ENCODE peak calls at places on chromosomes 4 and X, in nine cellular contexts. One of them, this sample, is unnamed.

GRCh38 chr4:169410839-169411770 is 140.3 kb upstream of the SH3RF1 start:
- DNase-seq in NCI-H187: no peak
- DNase-seq in left colon: no peak
- DNase-seq in stimulated activated CD4-positive, alpha-beta T cell treated with anti-CD3 and anti-CD28 coated beads, Interleukin-1b, Interleukin-23, amount 100 ng/mL, for 24 hours: peak
- DNase-seq in small intestine: peak
- DNase-seq in heart right ventricle: peak
- DNase-seq in NCI-H774: no peak
- DNase-seq in NCI-H1930: no peak
- DNase-seq in cardiac fibroblast: peak
- DNase-seq in this sample: no peak

GRCh38 chr4:120043828-120044227 is 22.8 kb downstream of the MAD2L1 start:
- DNase-seq in NCI-H187: no peak
- DNase-seq in left colon: no peak
- DNase-seq in stimulated activated CD4-positive, alpha-beta T cell treated with anti-CD3 and anti-CD28 coated beads, Interleukin-1b, Interleukin-23, amount 100 ng/mL, for 24 hours: no peak
- DNase-seq in small intestine: peak
- DNase-seq in heart right ventricle: no peak
- DNase-seq in NCI-H774: no peak
- DNase-seq in NCI-H1930: no peak
- DNase-seq in cardiac fibroblast: no peak
- DNase-seq in this sample: no peak

GRCh38 chr4:158315706-158316105 is 105.4 kb downstream of the TMEM144 start:
- DNase-seq in NCI-H187: no peak
- DNase-seq in left colon: no peak
- DNase-seq in stimulated activated CD4-positive, alpha-beta T cell treated with anti-CD3 and anti-CD28 coated beads, Interleukin-1b, Interleukin-23, amount 100 ng/mL, for 24 hours: no peak
- DNase-seq in small intestine: no peak
- DNase-seq in heart right ventricle: no peak
- DNase-seq in NCI-H774: no peak
- DNase-seq in NCI-H1930: no peak
- DNase-seq in cardiac fibroblast: peak
- DNase-seq in this sample: no peak

GRCh38 chr4:148574502-148574901 is 132.3 kb upstream of the NR3C2 start:
- DNase-seq in NCI-H187: no peak
- DNase-seq in left colon: no peak
- DNase-seq in stimulated activated CD4-positive, alpha-beta T cell treated with anti-CD3 and anti-CD28 coated beads, Interleukin-1b, Interleukin-23, amount 100 ng/mL, for 24 hours: no peak
- DNase-seq in small intestine: no peak
- DNase-seq in heart right ventricle: peak
- DNase-seq in NCI-H774: no peak
- DNase-seq in NCI-H1930: no peak
- DNase-seq in cardiac fibroblast: peak
- DNase-seq in this sample: no peak

GRCh38 chr4:162700815-162701361 is 465.8 kb downstream of the NAF1 start:
- DNase-seq in NCI-H187: no peak
- DNase-seq in left colon: no peak
- DNase-seq in stimulated activated CD4-positive, alpha-beta T cell treated with anti-CD3 and anti-CD28 coated beads, Interleukin-1b, Interleukin-23, amount 100 ng/mL, for 24 hours: no peak
- DNase-seq in small intestine: no peak
- DNase-seq in heart right ventricle: no peak
- DNase-seq in NCI-H774: no peak
- DNase-seq in NCI-H1930: no peak
- DNase-seq in cardiac fibroblast: no peak
- DNase-seq in this sample: no peak

GRCh38 chrX:27633328-27633727 is 43.2 kb downstream of the DCAF8L2 start:
- DNase-seq in NCI-H187: no peak
- DNase-seq in left colon: no peak
- DNase-seq in stimulated activated CD4-positive, alpha-beta T cell treated with anti-CD3 and anti-CD28 coated beads, Interleukin-1b, Interleukin-23, amount 100 ng/mL, for 24 hours: no peak
- DNase-seq in small intestine: no peak
- DNase-seq in heart right ventricle: no peak
- DNase-seq in NCI-H774: no peak
- DNase-seq in NCI-H1930: no peak
- DNase-seq in cardiac fibroblast: no peak
- DNase-seq in this sample: no peak

GRCh38 chr4:69321153-69321729 is 41.0 kb downstream of the UGT2B28 start:
- DNase-seq in NCI-H187: peak
- DNase-seq in left colon: peak
- DNase-seq in stimulated activated CD4-positive, alpha-beta T cell treated with anti-CD3 and anti-CD28 coated beads, Interleukin-1b, Interleukin-23, amount 100 ng/mL, for 24 hours: no peak
- DNase-seq in small intestine: no peak
- DNase-seq in heart right ventricle: no peak
- DNase-seq in NCI-H774: peak
- DNase-seq in NCI-H1930: no peak
- DNase-seq in cardiac fibroblast: no peak
- DNase-seq in this sample: peak

GRCh38 chrX:40845331-40845911 is 110.1 kb upstream of the MED14 start:
- DNase-seq in NCI-H187: no peak
- DNase-seq in left colon: no peak
- DNase-seq in stimulated activated CD4-positive, alpha-beta T cell treated with anti-CD3 and anti-CD28 coated beads, Interleukin-1b, Interleukin-23, amount 100 ng/mL, for 24 hours: no peak
- DNase-seq in small intestine: no peak
- DNase-seq in heart right ventricle: peak
- DNase-seq in NCI-H774: no peak
- DNase-seq in NCI-H1930: no peak
- DNase-seq in cardiac fibroblast: peak
- DNase-seq in this sample: no peak

GRCh38 chrX:44733931-44734330 is 109.9 kb upstream of the DUSP21 start:
- DNase-seq in NCI-H187: no peak
- DNase-seq in left colon: no peak
- DNase-seq in stimulated activated CD4-positive, alpha-beta T cell treated with anti-CD3 and anti-CD28 coated beads, Interleukin-1b, Interleukin-23, amount 100 ng/mL, for 24 hours: no peak
- DNase-seq in small intestine: no peak
- DNase-seq in heart right ventricle: no peak
- DNase-seq in NCI-H774: no peak
- DNase-seq in NCI-H1930: no peak
- DNase-seq in cardiac fibroblast: peak
- DNase-seq in this sample: no peak

GRCh38 chr4:183906486-183906735 is 1.3 kb downstream of the STOX2 start:
- DNase-seq in NCI-H187: no peak
- DNase-seq in left colon: no peak
- DNase-seq in stimulated activated CD4-positive, alpha-beta T cell treated with anti-CD3 and anti-CD28 coated beads, Interleukin-1b, Interleukin-23, amount 100 ng/mL, for 24 hours: no peak
- DNase-seq in small intestine: no peak
- DNase-seq in heart right ventricle: no peak
- DNase-seq in NCI-H774: no peak
- DNase-seq in NCI-H1930: no peak
- DNase-seq in cardiac fibroblast: no peak
- DNase-seq in this sample: no peak

GRCh38 chr4:94304365-94304971 is 38.2 kb downstream of the HPGDS start:
- DNase-seq in NCI-H187: no peak
- DNase-seq in left colon: no peak
- DNase-seq in stimulated activated CD4-positive, alpha-beta T cell treated with anti-CD3 and anti-CD28 coated beads, Interleukin-1b, Interleukin-23, amount 100 ng/mL, for 24 hours: no peak
- DNase-seq in small intestine: peak
- DNase-seq in heart right ventricle: no peak
- DNase-seq in NCI-H774: peak
- DNase-seq in NCI-H1930: no peak
- DNase-seq in cardiac fibroblast: peak
- DNase-seq in this sample: no peak

GRCh38 chr4:57109530-57109846 is 697 bp downstream of the IGFBP7 start:
- DNase-seq in NCI-H187: no peak
- DNase-seq in left colon: no peak
- DNase-seq in stimulated activated CD4-positive, alpha-beta T cell treated with anti-CD3 and anti-CD28 coated beads, Interleukin-1b, Interleukin-23, amount 100 ng/mL, for 24 hours: no peak
- DNase-seq in small intestine: no peak
- DNase-seq in heart right ventricle: no peak
- DNase-seq in NCI-H774: no peak
- DNase-seq in NCI-H1930: no peak
- DNase-seq in cardiac fibroblast: peak
- DNase-seq in this sample: no peak

GRCh38 chrX:26557691-26558321 is 341.8 kb downstream of the MAGEB5 start:
- DNase-seq in NCI-H187: no peak
- DNase-seq in left colon: no peak
- DNase-seq in stimulated activated CD4-positive, alpha-beta T cell treated with anti-CD3 and anti-CD28 coated beads, Interleukin-1b, Interleukin-23, amount 100 ng/mL, for 24 hours: no peak
- DNase-seq in small intestine: no peak
- DNase-seq in heart right ventricle: no peak
- DNase-seq in NCI-H774: no peak
- DNase-seq in NCI-H1930: peak
- DNase-seq in cardiac fibroblast: no peak
- DNase-seq in this sample: no peak

GRCh38 chrX:134167804-134168203 is 69.2 kb upstream of the CCDC160 start:
- DNase-seq in NCI-H187: no peak
- DNase-seq in left colon: no peak
- DNase-seq in stimulated activated CD4-positive, alpha-beta T cell treated with anti-CD3 and anti-CD28 coated beads, Interleukin-1b, Interleukin-23, amount 100 ng/mL, for 24 hours: no peak
- DNase-seq in small intestine: no peak
- DNase-seq in heart right ventricle: no peak
- DNase-seq in NCI-H774: no peak
- DNase-seq in NCI-H1930: no peak
- DNase-seq in cardiac fibroblast: no peak
- DNase-seq in this sample: no peak

GRCh38 chrX:129654652-129655546 is at the start of gene APLN:
- DNase-seq in NCI-H187: no peak
- DNase-seq in left colon: no peak
- DNase-seq in stimulated activated CD4-positive, alpha-beta T cell treated with anti-CD3 and anti-CD28 coated beads, Interleukin-1b, Interleukin-23, amount 100 ng/mL, for 24 hours: no peak
- DNase-seq in small intestine: peak
- DNase-seq in heart right ventricle: peak
- DNase-seq in NCI-H774: peak
- DNase-seq in NCI-H1930: no peak
- DNase-seq in cardiac fibroblast: peak
- DNase-seq in this sample: no peak

GRCh38 chr4:22595684-22596083 is 79.8 kb upstream of the ADGRA3 start:
- DNase-seq in NCI-H187: no peak
- DNase-seq in left colon: no peak
- DNase-seq in stimulated activated CD4-positive, alpha-beta T cell treated with anti-CD3 and anti-CD28 coated beads, Interleukin-1b, Interleukin-23, amount 100 ng/mL, for 24 hours: no peak
- DNase-seq in small intestine: no peak
- DNase-seq in heart right ventricle: no peak
- DNase-seq in NCI-H774: no peak
- DNase-seq in NCI-H1930: no peak
- DNase-seq in cardiac fibroblast: no peak
- DNase-seq in this sample: no peak

GRCh38 chr4:85672959-85673358 is 198.0 kb downstream of the ARHGAP24 start:
- DNase-seq in NCI-H187: no peak
- DNase-seq in left colon: no peak
- DNase-seq in stimulated activated CD4-positive, alpha-beta T cell treated with anti-CD3 and anti-CD28 coated beads, Interleukin-1b, Interleukin-23, amount 100 ng/mL, for 24 hours: no peak
- DNase-seq in small intestine: no peak
- DNase-seq in heart right ventricle: no peak
- DNase-seq in NCI-H774: no peak
- DNase-seq in NCI-H1930: no peak
- DNase-seq in cardiac fibroblast: no peak
- DNase-seq in this sample: no peak

GRCh38 chr4:5638976-5639375 is 69.4 kb downstream of the EVC2 start:
- DNase-seq in NCI-H187: no peak
- DNase-seq in left colon: no peak
- DNase-seq in stimulated activated CD4-positive, alpha-beta T cell treated with anti-CD3 and anti-CD28 coated beads, Interleukin-1b, Interleukin-23, amount 100 ng/mL, for 24 hours: no peak
- DNase-seq in small intestine: no peak
- DNase-seq in heart right ventricle: no peak
- DNase-seq in NCI-H774: no peak
- DNase-seq in NCI-H1930: no peak
- DNase-seq in cardiac fibroblast: peak
- DNase-seq in this sample: no peak

GRCh38 chr4:38656111-38656510 is 7.9 kb upstream of the KLF3 start:
- DNase-seq in NCI-H187: no peak
- DNase-seq in left colon: no peak
- DNase-seq in stimulated activated CD4-positive, alpha-beta T cell treated with anti-CD3 and anti-CD28 coated beads, Interleukin-1b, Interleukin-23, amount 100 ng/mL, for 24 hours: no peak
- DNase-seq in small intestine: no peak
- DNase-seq in heart right ventricle: no peak
- DNase-seq in NCI-H774: no peak
- DNase-seq in NCI-H1930: no peak
- DNase-seq in cardiac fibroblast: no peak
- DNase-seq in this sample: no peak

GRCh38 chr4:151771664-151772063 is 10.9 kb upstream of the GATB start:
- DNase-seq in NCI-H187: no peak
- DNase-seq in left colon: no peak
- DNase-seq in stimulated activated CD4-positive, alpha-beta T cell treated with anti-CD3 and anti-CD28 coated beads, Interleukin-1b, Interleukin-23, amount 100 ng/mL, for 24 hours: no peak
- DNase-seq in small intestine: no peak
- DNase-seq in heart right ventricle: no peak
- DNase-seq in NCI-H774: no peak
- DNase-seq in NCI-H1930: no peak
- DNase-seq in cardiac fibroblast: peak
- DNase-seq in this sample: no peak

GRCh38 chr4:139599594-139600374 is 43.8 kb upstream of the SETD7 start:
- DNase-seq in NCI-H187: no peak
- DNase-seq in left colon: no peak
- DNase-seq in stimulated activated CD4-positive, alpha-beta T cell treated with anti-CD3 and anti-CD28 coated beads, Interleukin-1b, Interleukin-23, amount 100 ng/mL, for 24 hours: no peak
- DNase-seq in small intestine: no peak
- DNase-seq in heart right ventricle: no peak
- DNase-seq in NCI-H774: no peak
- DNase-seq in NCI-H1930: no peak
- DNase-seq in cardiac fibroblast: peak
- DNase-seq in this sample: no peak

GRCh38 chr4:48603366-48604003 is 113.4 kb downstream of the ZAR1 start:
- DNase-seq in NCI-H187: no peak
- DNase-seq in left colon: no peak
- DNase-seq in stimulated activated CD4-positive, alpha-beta T cell treated with anti-CD3 and anti-CD28 coated beads, Interleukin-1b, Interleukin-23, amount 100 ng/mL, for 24 hours: no peak
- DNase-seq in small intestine: peak
- DNase-seq in heart right ventricle: no peak
- DNase-seq in NCI-H774: no peak
- DNase-seq in NCI-H1930: no peak
- DNase-seq in cardiac fibroblast: no peak
- DNase-seq in this sample: no peak

GRCh38 chrX:43813898-43814297 is 68.4 kb downstream of the MAOB start:
- DNase-seq in NCI-H187: no peak
- DNase-seq in left colon: no peak
- DNase-seq in stimulated activated CD4-positive, alpha-beta T cell treated with anti-CD3 and anti-CD28 coated beads, Interleukin-1b, Interleukin-23, amount 100 ng/mL, for 24 hours: no peak
- DNase-seq in small intestine: no peak
- DNase-seq in heart right ventricle: no peak
- DNase-seq in NCI-H774: no peak
- DNase-seq in NCI-H1930: no peak
- DNase-seq in cardiac fibroblast: peak
- DNase-seq in this sample: no peak

GRCh38 chr4:21830272-21830671 is 118.3 kb downstream of the KCNIP4 start:
- DNase-seq in NCI-H187: no peak
- DNase-seq in left colon: no peak
- DNase-seq in stimulated activated CD4-positive, alpha-beta T cell treated with anti-CD3 and anti-CD28 coated beads, Interleukin-1b, Interleukin-23, amount 100 ng/mL, for 24 hours: no peak
- DNase-seq in small intestine: no peak
- DNase-seq in heart right ventricle: no peak
- DNase-seq in NCI-H774: no peak
- DNase-seq in NCI-H1930: no peak
- DNase-seq in cardiac fibroblast: peak
- DNase-seq in this sample: no peak

GRCh38 chr4:153013202-153013988 is 77.3 kb downstream of the FHDC1 start:
- DNase-seq in NCI-H187: no peak
- DNase-seq in left colon: no peak
- DNase-seq in stimulated activated CD4-positive, alpha-beta T cell treated with anti-CD3 and anti-CD28 coated beads, Interleukin-1b, Interleukin-23, amount 100 ng/mL, for 24 hours: no peak
- DNase-seq in small intestine: no peak
- DNase-seq in heart right ventricle: no peak
- DNase-seq in NCI-H774: no peak
- DNase-seq in NCI-H1930: no peak
- DNase-seq in cardiac fibroblast: peak
- DNase-seq in this sample: no peak

This sample was measured in NCI-H2107.